ENCODE peak calls at places on chromosomes 1 and 21, in four cellular contexts. V is suprapubic skin, H is uterus, F is upper lobe of left lung. O is an unnamed sample.

GRCh38 chr1:150409504-150410362 is 45.8 kb downstream of the RPRD2 start:
- DNase-seq in V (no peak), F (no peak), H (no peak), O (no peak)

GRCh38 chr1:228011721-228012311 is 5.0 kb downstream of the WNT3A start:
- DNase-seq in V (no peak), F (peak), H (peak), O (peak)

GRCh38 chr1:26733982-26734381 is 38.2 kb downstream of the ARID1A start:
- DNase-seq in H (no peak), V (no peak), F (no peak), O (no peak)

GRCh38 chr21:29656504-29657227 is 283.1 kb downstream of the GRIK1 start:
- DNase-seq in H (no peak), V (no peak), F (no peak), O (no peak)

GRCh38 chr1:186740324-186740723 is 60.1 kb upstream of the PTGS2 start:
- DNase-seq in H (no peak), V (no peak), F (no peak), O (no peak)

GRCh38 chr1:173002891-173003582 is 47.7 kb downstream of the TNFSF18 start:
- DNase-seq in H (no peak), F (no peak), V (peak), O (no peak)

GRCh38 chr1:14321413-14321812 is 277.1 kb upstream of the KAZN start:
- DNase-seq in H (no peak), F (no peak), V (no peak), O (no peak)

GRCh38 chr21:33434770-33435360 is 31.7 kb downstream of the IFNGR2 start:
- DNase-seq in F (no peak), V (no peak), H (no peak), O (no peak)

GRCh38 chr1:107896946-107897345 is 68.0 kb downstream of the VAV3 start:
- DNase-seq in V (no peak), H (no peak), F (no peak), O (no peak)

GRCh38 chr1:94804442-94804837 is 15.7 kb upstream of the SLC44A3 start:
- DNase-seq in F (no peak), V (no peak), H (no peak), O (no peak)

GRCh38 chr1:225962440-225962975 is 21.5 kb upstream of the LEFTY2 start:
- DNase-seq in H (peak), F (peak), V (no peak), O (no peak)

GRCh38 chr1:111736548-111737215 is 2.5 kb downstream of the INKA2 start:
- DNase-seq in H (peak), V (no peak), F (no peak), O (no peak)

GRCh38 chr1:26285366-26286063 is 5.6 kb downstream of the SH3BGRL3 start:
- DNase-seq in H (no peak), V (peak), F (peak), O (no peak)

GRCh38 chr1:46571691-46572225 is 20.3 kb upstream of the KNCN start:
- DNase-seq in F (no peak), V (no peak), H (no peak), O (no peak)

GRCh38 chr1:67766117-67766978 is 66.9 kb downstream of the GNG12 start:
- DNase-seq in H (peak), V (no peak), F (no peak), O (no peak)

GRCh38 chr1:35533596-35533995 is 23.6 kb downstream of the KIAA0319L start:
- DNase-seq in F (no peak), V (no peak), H (no peak), O (no peak)

GRCh38 chr21:20570824-20571232 is 427.4 kb upstream of the NCAM2 start:
- DNase-seq in H (no peak), F (no peak), V (no peak), O (no peak)

GRCh38 chr1:232966663-232967062 is 16.3 kb downstream of the NTPCR start:
- DNase-seq in V (no peak), H (no peak), F (no peak), O (no peak)

GRCh38 chr1:25700626-25701025 is 84.0 kb downstream of the MAN1C1 start:
- DNase-seq in H (no peak), F (no peak), V (peak), O (peak)

GRCh38 chr1:20586939-20587638 is 1.8 kb upstream of the CDA start:
- DNase-seq in F (no peak), V (no peak), H (no peak), O (no peak)

GRCh38 chr1:191963286-191963685 is 195.0 kb upstream of the RGS18 start:
- DNase-seq in H (no peak), V (no peak), F (no peak), O (no peak)

GRCh38 chr1:10621906-10622305 is 147.2 kb downstream of the PEX14 start:
- DNase-seq in V (peak), F (no peak), H (peak), O (no peak)

GRCh38 chr1:41504126-41505035 is 19.9 kb upstream of the EDN2 start:
- DNase-seq in F (no peak), H (no peak), V (no peak), O (no peak)

GRCh38 chr1:214583113-214583512 is 19.9 kb upstream of the CENPF start:
- DNase-seq in F (no peak), V (no peak), H (no peak), O (no peak)

GRCh38 chr1:153540394-153541361 is at the start of gene S100A5:
- DNase-seq in V (no peak), H (no peak), F (no peak), O (peak)

GRCh38 chr1:94980049-94980908 is 53.4 kb upstream of the CNN3 start:
- DNase-seq in F (no peak), H (no peak), V (no peak), O (no peak)

GRCh38 chr1:1082239-1083180 is 8.4 kb upstream of the RNF223 start:
- DNase-seq in V (peak), H (no peak), F (peak), O (peak)

GRCh38 chr1:110465038-110465813 is 14.3 kb downstream of the PROK1 start:
- DNase-seq in H (no peak), V (no peak), F (no peak), O (no peak)

GRCh38 chr1:33429846-33430750 is 797 bp downstream of the PHC2 start:
- DNase-seq in F (no peak), V (peak), H (peak), O (no peak)

DNA sequence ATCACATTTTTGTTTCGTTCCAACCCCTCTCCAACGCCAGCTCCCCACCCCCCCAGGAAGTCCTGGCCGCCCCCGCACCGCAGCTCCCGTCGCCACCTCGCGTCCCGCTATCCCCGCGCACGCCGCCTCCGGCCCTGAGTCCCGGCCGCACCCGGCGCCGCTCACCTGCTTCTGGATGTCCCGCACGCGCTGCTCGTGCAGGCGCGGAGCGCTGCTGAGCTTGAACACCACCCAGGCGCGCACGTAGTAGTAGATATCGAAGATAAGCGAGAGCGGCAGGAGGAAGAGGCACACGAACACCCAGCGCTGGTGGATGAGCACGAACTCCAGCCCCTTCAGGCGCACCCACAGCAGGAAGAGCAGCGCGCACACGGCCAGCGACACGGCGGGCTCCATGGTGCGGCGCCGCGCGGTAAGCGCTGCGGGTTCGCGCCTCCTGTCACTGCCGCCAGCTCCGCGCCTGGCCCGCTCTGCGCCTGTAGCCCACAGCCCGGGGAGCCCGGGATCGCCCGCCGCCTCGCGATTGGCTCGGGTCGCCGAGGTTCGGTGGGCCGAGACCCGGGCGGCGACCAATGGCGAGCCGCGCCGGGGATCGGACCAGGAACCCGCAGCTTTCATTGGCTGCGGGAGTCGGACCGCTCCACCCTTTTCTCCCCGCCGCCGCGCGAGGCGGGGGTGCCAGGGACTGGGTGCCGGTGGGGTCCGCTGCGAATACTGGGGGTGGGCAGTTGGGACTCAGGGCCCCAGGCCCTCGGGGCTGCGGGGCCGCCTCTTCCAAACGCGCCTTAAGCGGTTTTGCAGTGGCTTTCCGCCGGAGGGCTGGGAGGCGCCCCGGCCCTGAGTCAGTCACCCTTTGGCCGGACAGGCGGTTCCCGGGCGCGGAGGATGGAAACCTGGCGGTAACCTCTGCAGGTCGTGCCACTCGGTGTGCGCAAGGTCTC is at the start of gene DHCR24:
- DNase-seq in H (peak), F (peak), V (peak), O (peak)
- TF ChIP-seq POLR2A in H (peak), F (peak), V (no peak), O (no peak)

DNA sequence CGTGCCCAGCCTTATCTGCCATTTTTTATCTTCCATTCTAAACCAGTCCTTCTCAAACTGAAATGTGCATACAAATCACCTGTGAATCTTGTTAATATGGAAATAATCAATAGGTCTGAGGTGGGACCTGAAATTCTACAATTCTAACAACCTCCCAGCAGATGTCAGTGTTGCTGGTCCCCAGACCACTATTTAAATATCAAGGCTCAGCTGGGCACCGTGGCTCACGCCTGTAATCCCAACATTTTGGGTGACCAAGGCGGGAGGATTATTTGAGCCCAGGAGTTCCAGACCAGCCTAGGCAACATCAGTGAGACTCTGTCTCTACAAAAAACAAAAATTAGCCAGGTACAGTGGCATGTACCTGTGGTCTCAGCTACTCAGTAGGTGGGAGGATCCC is 4.1 kb downstream of the UQCRHL start:
- DNase-seq in V (no peak), F (no peak), H (no peak), O (no peak)
- TF ChIP-seq CTCF in V (no peak), F (no peak), H (no peak), O (no peak)

GRCh38 chr1:55038974-55039341 is 390 bp upstream of the PCSK9 start:
- DNase-seq in F (no peak), V (no peak), H (no peak), O (no peak)
- H3K4me3 ChIP-seq in F (no peak), V (peak), H (no peak), O (no peak)

GRCh38 chr1:243364866-243365265 is 109.0 kb downstream of the SDCCAG8 start:
- DNase-seq in H (no peak), V (no peak), F (no peak), O (no peak)
- TF ChIP-seq POLR2A in H (no peak), V (no peak), F (no peak), O (no peak)

GRCh38 chr1:160879056-160879455 is 5.9 kb downstream of the ITLN1 start:
- DNase-seq in H (no peak), V (no peak), F (no peak), O (no peak)

GRCh38 chr1:160874935-160875334 is 10.0 kb downstream of the ITLN1 start:
- DNase-seq in H (no peak), V (no peak), F (no peak), O (no peak)

GRCh38 chr1:160876311-160876710 is 8.7 kb downstream of the ITLN1 start:
- DNase-seq in F (no peak), H (no peak), V (no peak), O (no peak)

GRCh38 chr1:160877221-160877620 is 7.8 kb downstream of the ITLN1 start:
- DNase-seq in V (no peak), H (no peak), F (no peak), O (no peak)
- TF ChIP-seq CTCF in V (no peak), H (no peak), F (peak), O (no peak)

GRCh38 chr1:202034149-202034682 is 23.8 kb downstream of the ELF3 start:
- DNase-seq in H (no peak), V (no peak), F (no peak), O (no peak)
- H3K4me3 ChIP-seq in H (no peak), V (no peak), F (no peak), O (no peak)

GRCh38 chr1:234654002-234654733 is 44.2 kb upstream of the IRF2BP2 start:
- DNase-seq in F (no peak), V (no peak), H (no peak), O (no peak)

GRCh38 chr1:234656070-234656875 is 46.3 kb upstream of the IRF2BP2 start:
- DNase-seq in H (no peak), F (peak), V (no peak), O (no peak)

GRCh38 chr1:234656981-234657651 is 47.1 kb upstream of the IRF2BP2 start:
- DNase-seq in V (no peak), H (no peak), F (peak), O (peak)

GRCh38 chr1:234658143-234658542 is 48.2 kb upstream of the IRF2BP2 start:
- DNase-seq in F (no peak), H (no peak), V (peak), O (peak)

GRCh38 chr1:234655328-234656069 is 45.5 kb upstream of the IRF2BP2 start:
- DNase-seq in H (no peak), V (no peak), F (no peak), O (no peak)
- TF ChIP-seq POLR2A in H (no peak), V (no peak), F (no peak), O (no peak)

GRCh38 chr21:46424062-46424591 is 34.6 kb upstream of the DIP2A start:
- DNase-seq in H (no peak), F (no peak), V (peak), O (no peak)

GRCh38 chr21:46424621-46425020 is 34.1 kb upstream of the DIP2A start:
- DNase-seq in H (no peak), V (no peak), F (no peak), O (no peak)

GRCh38 chr21:46425566-46425965 is 33.1 kb upstream of the DIP2A start:
- DNase-seq in H (no peak), F (no peak), V (no peak), O (no peak)

GRCh38 chr21:46426313-46427046 is 32.2 kb upstream of the DIP2A start:
- DNase-seq in V (no peak), H (no peak), F (no peak), O (no peak)

GRCh38 chr21:46425061-46425460 is 33.6 kb upstream of the DIP2A start:
- DNase-seq in F (no peak), H (no peak), V (no peak), O (no peak)
- TF ChIP-seq CTCF in F (no peak), H (no peak), V (no peak), O (no peak)

DNA sequence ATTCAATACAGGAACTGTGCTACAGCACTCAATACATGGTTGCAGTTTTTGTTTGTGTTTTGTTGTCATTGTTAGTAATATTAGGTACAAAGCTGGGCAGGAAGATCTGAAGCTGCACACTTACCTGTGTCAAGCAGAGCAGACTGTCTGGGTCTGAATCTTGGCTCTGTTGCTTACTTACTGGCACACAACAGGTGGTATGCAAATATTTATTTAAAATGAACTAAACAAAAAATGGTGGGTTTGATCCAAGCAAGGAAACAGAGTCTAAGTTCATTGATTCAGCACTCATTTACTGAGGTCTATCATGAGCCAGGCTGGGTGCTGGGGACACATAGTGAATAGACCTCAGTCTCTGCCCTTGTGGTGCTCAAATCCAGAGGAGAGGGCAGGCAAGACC is 230.4 kb downstream of the OMA1 start:
- DNase-seq in V (no peak), H (no peak), F (no peak), O (no peak)
- H3K4me3 ChIP-seq in V (no peak), H (no peak), F (no peak), O (no peak)

DNA sequence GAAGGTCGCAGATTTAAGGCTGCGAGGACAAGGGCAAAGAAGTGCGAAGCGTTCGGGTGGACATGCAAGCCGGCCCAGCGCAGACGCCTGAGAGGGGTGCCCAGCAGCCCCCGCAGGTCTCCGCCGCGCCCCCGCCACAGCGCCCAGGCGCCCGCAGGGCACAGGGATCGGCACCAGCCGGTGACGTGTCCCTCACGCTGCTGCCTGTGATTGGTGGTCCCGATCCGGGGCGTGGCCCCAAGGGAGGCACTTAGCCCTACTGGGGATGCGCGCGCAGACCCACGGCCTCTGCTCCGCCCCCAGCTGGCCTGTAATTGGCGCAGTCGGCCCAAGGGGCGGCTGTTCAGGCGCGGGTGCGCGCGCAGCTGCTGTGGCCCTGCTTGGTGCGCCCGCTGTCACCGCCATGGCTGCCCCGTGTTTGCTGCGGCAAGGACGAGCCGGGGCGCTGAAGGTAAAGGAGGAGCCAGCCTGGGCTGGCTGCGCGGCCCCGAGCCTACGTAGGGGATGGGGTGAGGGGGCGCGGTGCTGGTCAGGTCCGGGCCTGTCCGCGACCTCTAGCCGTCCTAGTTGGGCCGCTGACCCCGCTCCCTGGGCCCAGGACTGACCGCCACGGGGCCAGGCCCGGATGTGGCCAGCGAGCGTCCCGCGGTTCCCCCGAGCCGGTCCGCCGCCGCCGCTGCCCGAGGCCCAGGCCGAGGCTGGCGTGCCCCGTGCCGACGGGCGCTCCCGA is at the start of gene NDUFV3:
- DNase-seq in H (peak), V (peak), F (peak), O (peak)
- TF ChIP-seq POLR2A in H (peak), V (peak), F (peak), O (no peak)

O was measured in lower leg skin.